ENCODE peak calls at places on chromosomes 2 and 18, in ten cellular contexts. V is heart right ventricle; P is glutamatergic neuron; Q is pons; A is stomach; D is cerebellum; R is IMR-90; X is cardiac muscle cell; E is HEK293T; W is CD8-positive, alpha-beta memory T cell. F is an unnamed sample.
A peak's percentile ranks its signal among the peaks of the same experiment; 100 is the strongest.

GRCh38 chr2:159454185-159454584 is 162.2 kb downstream of the BAZ2B start:
- DNase-seq in V (no peak), P (no peak), Q (no peak), A (no peak), D (no peak), R (peak; percentile 37), X (no peak), E (no peak), W (no peak), F (no peak)

GRCh38 chr2:138712212-138712979 is 67.8 kb downstream of the NXPH2 start:
- DNase-seq in V (no peak), P (no peak), Q (no peak), A (no peak), D (no peak), R (peak; percentile 17), X (no peak), E (no peak), W (no peak), F (no peak)

GRCh38 chr18:80022613-80023012 is 11.6 kb upstream of the RBFA start:
- DNase-seq in V (no peak), P (no peak), Q (no peak), A (no peak), D (no peak), R (peak; percentile 24), X (peak; percentile 54), E (peak; percentile 16), W (no peak), F (no peak)

GRCh38 chr18:13369756-13370510 is 151.4 kb downstream of the LDLRAD4 start:
- DNase-seq in V (no peak), P (no peak), Q (no peak), A (no peak), D (no peak), R (no peak), X (no peak), E (no peak), W (no peak), F (peak; percentile 38)

GRCh38 chr2:121185571-121186074 is 99.4 kb downstream of the TFCP2L1 start:
- DNase-seq in V (no peak), P (no peak), Q (peak; percentile 70), A (peak; percentile 29), D (no peak), R (no peak), X (no peak), E (no peak), W (no peak), F (no peak)

GRCh38 chr2:179412116-179412515 is 147.5 kb upstream of the SESTD1 start:
- DNase-seq in V (no peak), P (no peak), Q (no peak), A (no peak), D (no peak), R (peak; percentile 51), X (no peak), E (no peak), W (no peak), F (no peak)

GRCh38 chr2:179104736-179105135 is 54.8 kb upstream of the CCDC141 start:
- DNase-seq in V (no peak), P (no peak), Q (no peak), A (no peak), D (no peak), R (peak; percentile 78), X (no peak), E (no peak), W (no peak), F (no peak)

GRCh38 chr2:191220671-191221070 is 24.5 kb upstream of the MYO1B start:
- DNase-seq in V (no peak), P (no peak), Q (no peak), A (no peak), D (no peak), R (no peak), X (no peak), E (no peak), W (no peak), F (no peak)

GRCh38 chr18:79496978-79497637 is 101.4 kb downstream of the NFATC1 start:
- DNase-seq in V (no peak), P (peak; percentile 37), Q (peak; percentile 85), A (no peak), D (peak; percentile 13), R (peak; percentile 57), X (no peak), E (no peak), W (no peak), F (peak; percentile 21)

GRCh38 chr18:32175265-32175664 is 14.6 kb upstream of the MEP1B start:
- DNase-seq in V (no peak), P (no peak), Q (peak; percentile 68), A (no peak), D (peak; percentile 52), R (no peak), X (no peak), E (no peak), W (no peak), F (no peak)

GRCh38 chr2:241887806-241888522 is 18.4 kb downstream of the RTP5 start:
- DNase-seq in V (no peak), P (no peak), Q (no peak), A (no peak), D (no peak), R (no peak), X (no peak), E (no peak), W (no peak), F (no peak)

GRCh38 chr18:22230403-22231042 is 61.1 kb downstream of the GATA6 start:
- DNase-seq in V (no peak), P (no peak), Q (no peak), A (no peak), D (no peak), R (peak; percentile 98), X (no peak), E (no peak), W (no peak), F (no peak)

GRCh38 chr18:73842795-73843394 is 304.7 kb downstream of the FBXO15 start:
- DNase-seq in V (peak; percentile 36), P (peak; percentile 72), Q (peak; percentile 51), A (peak; percentile 45), D (peak; percentile 29), R (peak; percentile 65), X (peak; percentile 76), E (peak; percentile 34), W (no peak), F (no peak)

GRCh38 chr2:177616066-177616465 is 223.5 kb downstream of the AGPS start:
- DNase-seq in V (no peak), P (no peak), Q (no peak), A (no peak), D (no peak), R (no peak), X (no peak), E (no peak), W (no peak), F (no peak)

GRCh38 chr2:8583400-8584173 is 98.3 kb upstream of the ID2 start:
- DNase-seq in V (peak; percentile 95), P (peak; percentile 82), Q (peak; percentile 80), A (peak; percentile 99), D (peak; percentile 45), R (peak; percentile 19), X (peak; percentile 96), E (peak; percentile 80), W (peak; percentile 68), F (no peak)

GRCh38 chr2:37671013-37671815 is at the start of gene CDC42EP3:
- DNase-seq in V (peak; percentile 73), P (peak; percentile 82), Q (no peak), A (peak; percentile 80), D (peak; percentile 35), R (no peak), X (peak; percentile 77), E (peak; percentile 67), W (peak; percentile 64), F (peak; percentile 21)

GRCh38 chr2:223460774-223461211 is 141.4 kb downstream of the SCG2 start:
- DNase-seq in V (no peak), P (no peak), Q (no peak), A (no peak), D (no peak), R (peak; percentile 82), X (no peak), E (no peak), W (no peak), F (no peak)